ENCODE peak calls at places on chromosomes 12 and 14, in eight cellular contexts. Y is activated CD8-positive, alpha-beta T cell treated with anti-CD3 and anti-CD28 coated beads, Interleukin-2, amount 10 ng/mL, durations not matched to agents 7 days and 5 days; E is activated gamma-delta T cell; A is heart right ventricle; Z is CD8-positive, alpha-beta memory T cell; L is foreskin melanocyte; S is kidney epithelial cell; H is stimulated activated CD4-positive, alpha-beta T cell treated with anti-CD3 and anti-CD28 coated beads, TNF-alpha, amount 100 ng/mL, for 48 hours. R is an unnamed sample.
A peak's percentile ranks its signal among the peaks of the same experiment; 100 is the strongest.

GRCh38 chr12:89884917-89885316 is 176.3 kb upstream of the ATP2B1 start:
- DNase-seq in Y (no peak), E (no peak), A (no peak), Z (no peak), L (no peak), S (no peak), H (no peak), R (no peak)

GRCh38 chr14:68938515-68939423 is 40.3 kb downstream of the ACTN1 start:
- DNase-seq in Y (no peak), E (no peak), A (no peak), Z (no peak), L (no peak), S (peak; percentile 83), H (no peak), R (no peak)

GRCh38 chr14:23346693-23347405 is 5.8 kb downstream of the SLC22A17 start:
- DNase-seq in Y (no peak), E (no peak), A (no peak), Z (no peak), L (no peak), S (no peak), H (no peak), R (no peak)

GRCh38 chr12:94722664-94723063 is 72.3 kb upstream of the TMCC3 start:
- DNase-seq in Y (no peak), E (no peak), A (no peak), Z (no peak), L (no peak), S (no peak), H (no peak), R (no peak)

GRCh38 chr12:46998811-46999368 is 80.5 kb upstream of the PCED1B start:
- DNase-seq in Y (no peak), E (no peak), A (no peak), Z (no peak), L (peak; percentile 26), S (no peak), H (no peak), R (no peak)

GRCh38 chr14:76950043-76951020 is 78.2 kb downstream of the IRF2BPL start:
- DNase-seq in Y (no peak), E (no peak), A (no peak), Z (no peak), L (peak; percentile 87), S (no peak), H (no peak), R (no peak)

GRCh38 chr14:36905272-36906046 is 243.8 kb downstream of the PAX9 start:
- DNase-seq in Y (no peak), E (no peak), A (no peak), Z (no peak), L (no peak), S (no peak), H (no peak), R (no peak)

GRCh38 chr12:21764063-21764462 is 10.4 kb downstream of the KCNJ8 start:
- DNase-seq in Y (no peak), E (no peak), A (no peak), Z (no peak), L (no peak), S (no peak), H (no peak), R (no peak)

GRCh38 chr12:114605918-114606317 is 78.1 kb downstream of the TBX3 start:
- DNase-seq in Y (no peak), E (no peak), A (no peak), Z (no peak), L (no peak), S (no peak), H (no peak), R (no peak)

GRCh38 chr12:60101715-60102114 is 505.9 kb downstream of the SLC16A7 start:
- DNase-seq in Y (no peak), E (no peak), A (no peak), Z (no peak), L (no peak), S (no peak), H (no peak), R (peak; percentile 23)

GRCh38 chr12:38142974-38143373 is 173.6 kb upstream of the ALG10B start:
- DNase-seq in Y (no peak), E (no peak), A (no peak), Z (no peak), L (no peak), S (no peak), H (no peak), R (no peak)

GRCh38 chr14:74913986-74914573 is 9.0 kb downstream of the RPS6KL1 start:
- DNase-seq in Y (peak; percentile 28), E (no peak), A (peak; percentile 64), Z (no peak), L (peak; percentile 54), S (peak; percentile 21), H (no peak), R (no peak)

GRCh38 chr14:26204954-26205479 is 392.8 kb downstream of the NOVA1 start:
- DNase-seq in Y (no peak), E (peak; percentile 9), A (peak; percentile 24), Z (no peak), L (no peak), S (no peak), H (no peak), R (no peak)

GRCh38 chr14:100056964-100057817 is 8.0 kb upstream of the EVL start:
- DNase-seq in Y (peak; percentile 40), E (no peak), A (no peak), Z (no peak), L (peak; percentile 57), S (no peak), H (no peak), R (no peak)

GRCh38 chr12:115873416-115874082 is 403.9 kb downstream of the MED13L start:
- DNase-seq in Y (no peak), E (no peak), A (no peak), Z (no peak), L (no peak), S (no peak), H (no peak), R (no peak)

GRCh38 chr14:27390130-27390529 is 792.3 kb upstream of the NOVA1 start:
- DNase-seq in Y (no peak), E (no peak), A (no peak), Z (no peak), L (no peak), S (no peak), H (no peak), R (no peak)

GRCh38 chr12:6316921-6317692 is 6.6 kb downstream of the PLEKHG6 start:
- DNase-seq in Y (no peak), E (no peak), A (no peak), Z (no peak), L (no peak), S (no peak), H (no peak), R (no peak)

GRCh38 chr12:57268264-57268663 is 17.3 kb upstream of the STAC3 start:
- DNase-seq in Y (no peak), E (no peak), A (no peak), Z (no peak), L (no peak), S (no peak), H (no peak), R (no peak)

GRCh38 chr14:104109121-104109541 is 23.6 kb downstream of the ASPG start:
- DNase-seq in Y (no peak), E (no peak), A (no peak), Z (no peak), L (no peak), S (no peak), H (no peak), R (no peak)